ENCODE peak calls at places on chromosomes 7 and 10, in five cellular contexts. U is DMS53, F is AG08396, H is IMR-90, C is ACHN. K is an unnamed sample.

GRCh38 chr7:100957832-100958421 is 8.6 kb downstream of the MUC3A start:
- DNase-seq in U (no peak), F (no peak), H (peak), C (peak), K (no peak)

GRCh38 chr10:100370976-100371706 is 24.1 kb downstream of the SCD start:
- DNase-seq in U (peak), F (peak), H (peak), C (peak), K (peak)

GRCh38 chr7:11754933-11755332 is 77.1 kb downstream of the THSD7A start:
- DNase-seq in U (no peak), F (no peak), H (no peak), C (no peak), K (no peak)

GRCh38 chr7:45661302-45661995 is 87.3 kb downstream of the ADCY1 start:
- DNase-seq in U (no peak), F (no peak), H (no peak), C (no peak), K (no peak)

GRCh38 chr10:76887223-76888010 is 750.2 kb downstream of the KCNMA1 start:
- DNase-seq in U (no peak), F (no peak), H (no peak), C (no peak), K (no peak)

GRCh38 chr7:134440067-134440466 is 18.8 kb downstream of the AKR1B1 start:
- DNase-seq in U (no peak), F (no peak), H (no peak), C (no peak), K (no peak)

GRCh38 chr7:100694196-100694745 is at the start of gene GIGYF1:
- DNase-seq in U (peak), F (peak), H (peak), C (peak), K (peak)

GRCh38 chr10:69007260-69007659 is 18.7 kb downstream of the KIFBP start:
- DNase-seq in U (no peak), F (no peak), H (no peak), C (no peak), K (no peak)

GRCh38 chr7:82044497-82045080 is 274.7 kb upstream of the HGF start:
- DNase-seq in U (peak), F (no peak), H (peak), C (peak), K (no peak)

GRCh38 chr7:5755704-5756131 is 25.7 kb downstream of the RNF216 start:
- DNase-seq in U (no peak), F (peak), H (peak), C (no peak), K (no peak)

GRCh38 chr10:48215148-48215982 is 59.1 kb downstream of the FRMPD2 start:
- DNase-seq in U (peak), F (peak), H (peak), C (peak), K (peak)

GRCh38 chr7:2800923-2801682 is 43.0 kb downstream of the GNA12 start:
- DNase-seq in U (peak), F (peak), H (peak), C (no peak), K (no peak)

GRCh38 chr7:26286157-26286556 is 5.5 kb upstream of the SNX10 start:
- DNase-seq in U (no peak), F (no peak), H (no peak), C (no peak), K (no peak)

GRCh38 chr10:131750973-131751826 is 149.6 kb upstream of the PPP2R2D start:
- DNase-seq in U (no peak), F (no peak), H (no peak), C (no peak), K (peak)

GRCh38 chr10:122725006-122725405 is 25.4 kb upstream of the C10orf120 start:
- DNase-seq in U (no peak), F (no peak), H (no peak), C (no peak), K (no peak)

GRCh38 chr7:139775829-139776266 is 1.9 kb downstream of the HIPK2 start:
- DNase-seq in U (peak), F (peak), H (peak), C (peak), K (peak)

GRCh38 chr7:20311743-20312042 is 19.0 kb upstream of the ITGB8 start:
- DNase-seq in U (no peak), F (no peak), H (no peak), C (no peak), K (no peak)

GRCh38 chr10:75233444-75234016 is 2.2 kb downstream of the COMTD1 start:
- DNase-seq in U (peak), F (no peak), H (no peak), C (no peak), K (no peak)

GRCh38 chr7:128830231-128831177 is at the start of gene FLNC:
- DNase-seq in U (peak), F (peak), H (peak), C (peak), K (peak)

GRCh38 chr7:134480730-134481129 is 21.8 kb upstream of the AKR1B1 start:
- DNase-seq in U (peak), F (peak), H (peak), C (peak), K (no peak)

GRCh38 chr10:13414855-13415254 is 66.8 kb upstream of the SEPHS1 start:
- DNase-seq in U (peak), F (peak), H (no peak), C (peak), K (no peak)

GRCh38 chr7:128035712-128036111 is 4.5 kb upstream of the LRRC4 start:
- DNase-seq in U (peak), F (no peak), H (no peak), C (peak), K (no peak)

GRCh38 chr7:128390871-128391565 is 18.8 kb downstream of the IMPDH1 start:
- DNase-seq in U (no peak), F (no peak), H (no peak), C (no peak), K (no peak)

GRCh38 chr10:51092402-51092801 is 18.1 kb downstream of the PRKG1 start:
- DNase-seq in U (no peak), F (peak), H (peak), C (peak), K (no peak)

GRCh38 chr7:84069036-84069435 is 125.6 kb downstream of the SEMA3A start:
- DNase-seq in U (no peak), F (no peak), H (no peak), C (no peak), K (no peak)

GRCh38 chr10:3512263-3512662 is 272.7 kb downstream of the KLF6 start:
- DNase-seq in U (no peak), F (no peak), H (no peak), C (no peak), K (no peak)

GRCh38 chr7:34131371-34131770 is 226.0 kb downstream of the BMPER start:
- DNase-seq in U (no peak), F (no peak), H (no peak), C (no peak), K (no peak)

GRCh38 chr7:2680792-2681490 is 7.1 kb upstream of the AMZ1 start:
- DNase-seq in U (peak), F (peak), H (peak), C (peak), K (peak)

GRCh38 chr7:98957766-98958165 is 79.4 kb downstream of the TRRAP start:
- DNase-seq in U (no peak), F (no peak), H (no peak), C (no peak), K (no peak)

GRCh38 chr10:75235375-75236177 is at the start of gene COMTD1:
- DNase-seq in U (peak), F (peak), H (peak), C (peak), K (peak)

GRCh38 chr10:6729071-6729773 is 149.1 kb upstream of the PRKCQ start:
- DNase-seq in U (no peak), F (peak), H (peak), C (no peak), K (no peak)

GRCh38 chr7:6181136-6181535 is 91.3 kb downstream of the CYTH3 start:
- DNase-seq in U (no peak), F (no peak), H (no peak), C (no peak), K (no peak)

GRCh38 chr7:54072710-54073109 is 469.5 kb upstream of the VSTM2A start:
- DNase-seq in U (no peak), F (no peak), H (no peak), C (no peak), K (no peak)

GRCh38 chr10:73410897-73411296 is 3.0 kb downstream of the ANXA7 start:
- DNase-seq in U (no peak), F (no peak), H (no peak), C (no peak), K (no peak)

GRCh38 chr10:125840955-125841354 is 17.6 kb downstream of the BCCIP start:
- DNase-seq in U (peak), F (no peak), H (peak), C (no peak), K (no peak)